ENCODE peak calls at places on chromosomes 4 and X, in seven cellular contexts. J is mucosa of descending colon, Y is HL-60, W is OCI-LY7, E is A549, I is left lung, K is fibroblast of lung. C is an unnamed sample.

GRCh38 chrX:109533631-109534030 is 3.0 kb upstream of the NXT2 start:
- DNase-seq in W (peak; percentile 0), I (no peak), E (no peak), J (no peak), K (peak; percentile 23), Y (no peak), C (no peak)

GRCh38 chr4:135917016-135917415 is 1615.3 kb downstream of the PCDH18 start:
- DNase-seq in Y (no peak), K (peak; percentile 49), I (no peak), W (no peak), J (no peak), E (no peak), C (no peak)

GRCh38 chr4:100306018-100306417 is 115.8 kb upstream of the DDIT4L start:
- DNase-seq in I (no peak), W (no peak), Y (no peak), J (no peak), E (no peak), K (peak; percentile 64), C (no peak)

GRCh38 chrX:7334253-7334935 is 186.4 kb upstream of the PUDP start:
- DNase-seq in I (no peak), E (no peak), W (no peak), J (no peak), K (peak; percentile 86), Y (no peak), C (no peak)

GRCh38 chrX:126489141-126489540 is 63.5 kb downstream of the DCAF12L1 start:
- DNase-seq in Y (no peak), I (no peak), J (no peak), K (no peak), E (no peak), W (no peak), C (no peak)

GRCh38 chr4:11632015-11632414 is 203.3 kb upstream of the HS3ST1 start:
- DNase-seq in I (no peak), E (no peak), J (no peak), W (no peak), Y (no peak), K (no peak), C (no peak)

GRCh38 chrX:21509912-21510311 is 135.7 kb downstream of the CNKSR2 start:
- DNase-seq in E (peak; percentile 16), J (no peak), Y (no peak), K (peak; percentile 64), I (no peak), W (no peak), C (no peak)

GRCh38 chr4:1137850-1138249 is 24.5 kb upstream of the RNF212 start:
- DNase-seq in W (no peak), Y (peak; percentile 66), K (no peak), J (no peak), E (no peak), I (no peak), C (no peak)

GRCh38 chr4:75844151-75844662 is 58.0 kb downstream of the PPEF2 start:
- DNase-seq in J (no peak), I (no peak), Y (no peak), K (peak; percentile 96), E (peak; percentile 91), W (no peak), C (no peak)

GRCh38 chr4:151671541-151672059 is 89.2 kb downstream of the GATB start:
- DNase-seq in Y (no peak), J (no peak), W (no peak), E (no peak), K (no peak), I (no peak), C (no peak)

GRCh38 chrX:57286507-57287251 is at the start of gene FAAH2:
- DNase-seq in K (no peak), Y (no peak), E (peak; percentile 30), W (peak; percentile 81), I (peak; percentile 78), J (peak; percentile 81), C (no peak)

GRCh38 chrX:114959729-114960128 is 57.7 kb downstream of the IL13RA2 start:
- DNase-seq in Y (no peak), I (no peak), K (peak; percentile 8), E (peak; percentile 1), W (no peak), J (no peak), C (no peak)

GRCh38 chr4:149264093-149264733 is 551.4 kb downstream of the IQCM start:
- DNase-seq in E (peak; percentile 55), W (peak; percentile 61), I (peak; percentile 31), Y (peak; percentile 4), K (peak; percentile 58), J (peak; percentile 25), C (no peak)

GRCh38 chr4:8919651-8920288 is 48.1 kb upstream of the HMX1 start:
- DNase-seq in Y (no peak), W (no peak), I (no peak), K (no peak), J (no peak), E (no peak), C (peak; percentile 55)

GRCh38 chr4:17497890-17498523 is 13.9 kb downstream of the QDPR start:
- DNase-seq in E (no peak), W (no peak), I (no peak), Y (peak; percentile 38), J (no peak), K (no peak), C (no peak)

GRCh38 chr4:148415500-148415899 is 26.7 kb downstream of the NR3C2 start:
- DNase-seq in K (peak; percentile 4), W (peak; percentile 12), Y (no peak), I (no peak), J (no peak), E (peak; percentile 17), C (no peak)

GRCh38 chr4:95465010-95465409 is 83.8 kb downstream of the UNC5C start:
- DNase-seq in E (peak; percentile 34), K (peak; percentile 4), I (no peak), W (no peak), J (no peak), Y (no peak), C (no peak)

GRCh38 chr4:7287274-7287917 is 95.1 kb downstream of the SORCS2 start:
- DNase-seq in K (no peak), J (no peak), W (no peak), I (no peak), E (no peak), Y (no peak), C (no peak)

GRCh38 chr4:86818211-86818610 is 31.0 kb downstream of the SLC10A6 start:
- DNase-seq in J (no peak), Y (no peak), I (no peak), E (no peak), W (no peak), K (peak; percentile 43), C (no peak)

GRCh38 chr4:7206856-7207567 is 14.7 kb downstream of the SORCS2 start:
- DNase-seq in Y (no peak), K (peak; percentile 97), J (peak; percentile 31), W (no peak), E (peak; percentile 56), I (peak; percentile 82), C (peak; percentile 86)

GRCh38 chr4:142567620-142568451 is 278.3 kb downstream of the INPP4B start:
- DNase-seq in E (peak; percentile 57), J (peak; percentile 76), I (no peak), K (peak; percentile 67), W (no peak), Y (no peak), C (no peak)

GRCh38 chr4:183098080-183098722 is 856 bp upstream of the WWC2 start:
- DNase-seq in Y (no peak), J (peak; percentile 42), E (peak; percentile 38), W (no peak), I (peak; percentile 61), K (peak; percentile 69), C (peak; percentile 76)

GRCh38 chr4:80447493-80447892 is 112.0 kb downstream of the CFAP299 start:
- DNase-seq in K (no peak), I (no peak), E (no peak), W (no peak), J (no peak), Y (no peak), C (no peak)

GRCh38 chr4:140395668-140396067 is 22.2 kb downstream of the SCOC start:
- DNase-seq in J (no peak), K (no peak), E (no peak), I (no peak), W (no peak), Y (no peak), C (no peak)
- TF ChIP-seq CTCF in J (no peak), K (no peak), E (no peak), I (no peak), W (no peak), Y (no peak), C (no peak)

GRCh38 chrX:55640854-55641253 is 17.7 kb downstream of the FOXR2 start:
- DNase-seq in E (no peak), K (no peak), W (no peak), Y (no peak), I (no peak), J (no peak), C (no peak)

GRCh38 chrX:55636109-55636508 is 12.9 kb downstream of the FOXR2 start:
- DNase-seq in K (no peak), J (no peak), Y (no peak), W (no peak), E (no peak), I (no peak), C (no peak)

DNA sequence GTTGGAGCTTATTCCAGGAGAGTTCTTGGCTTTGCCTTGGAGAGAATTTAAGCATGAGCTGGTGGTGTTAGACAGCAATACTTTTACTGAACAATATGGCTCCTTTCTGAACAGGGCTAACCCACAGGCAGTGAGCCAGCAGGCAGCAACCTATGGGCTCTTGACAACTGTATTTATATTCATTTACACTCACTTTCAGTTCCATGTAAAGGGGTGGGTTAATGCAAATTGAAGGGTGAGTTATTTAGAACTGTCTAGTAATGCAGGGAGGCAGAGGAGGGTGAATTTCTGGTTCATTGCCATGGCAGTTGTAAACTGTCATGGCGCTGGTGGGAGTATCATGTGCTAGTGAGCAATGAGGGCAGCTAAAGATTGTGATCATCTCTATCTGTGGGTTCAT is 15.7 kb downstream of the FOXR2 start:
- DNase-seq in W (no peak), I (no peak), Y (no peak), K (no peak), J (no peak), E (no peak), C (no peak)
- H3K4me3 ChIP-seq in W (no peak overlapping the region), I (no peak overlapping the region), Y (no peak overlapping the region), K (no peak overlapping the region), J (no peak overlapping the region), E (no peak overlapping the region), C (no peak overlapping the region)

GRCh38 chr4:110586137-110586850 is 36.6 kb downstream of the PITX2 start:
- DNase-seq in K (peak; percentile 73), J (no peak), E (peak; percentile 45), W (peak; percentile 37), Y (no peak), I (no peak), C (no peak)
- TF ChIP-seq CTCF in K (peak; percentile 70), J (no peak), E (peak; percentile 57), W (peak; percentile 74), Y (no peak), I (peak; percentile 17), C (no peak)

GRCh38 chr4:137533855-137534254 is 1.6 kb upstream of the PCDH18 start:
- DNase-seq in E (no peak), W (no peak), I (no peak), K (no peak), J (no peak), Y (no peak), C (no peak)
- H3K4me3 ChIP-seq in E (no peak overlapping the region), W (no peak overlapping the region), I (no peak overlapping the region), K (peak overlapping the region; percentile 100), J (no peak overlapping the region), Y (no peak overlapping the region), C (peak overlapping the region; percentile 84)

C was measured in coronary artery.